ENCODE peak calls at places on chromosomes 13 and 19, in seven cellular contexts. B is suprapubic skin, E is vagina, K is GM23338, G is endothelial cell of umbilical vein, T is HL-60, A is H1. R is an unnamed sample.

GRCh38 chr19:1232652-1233360 is 5.0 kb downstream of the CBARP start:
- DNase-seq in B (no peak), E (no peak), K (no peak), G (peak; percentile 54), T (no peak), A (no peak), R (no peak)

GRCh38 chr19:17487240-17488121 is 17.2 kb downstream of the SLC27A1 start:
- DNase-seq in B (no peak), E (no peak), K (peak; percentile 53), G (no peak), T (no peak), A (no peak), R (no peak)

GRCh38 chr13:43127103-43127817 is 103.9 kb downstream of the DNAJC15 start:
- DNase-seq in B (no peak), E (no peak), K (peak; percentile 30), G (no peak), T (no peak), A (no peak), R (no peak)

GRCh38 chr19:17327654-17328516 is 6.8 kb downstream of the ANO8 start:
- DNase-seq in B (peak; percentile 80), E (no peak), K (peak; percentile 98), G (peak; percentile 52), T (no peak), A (no peak), R (peak; percentile 87)

GRCh38 chr19:14363203-14364097 is 17.8 kb upstream of the ADGRE5 start:
- DNase-seq in B (peak; percentile 72), E (no peak), K (peak; percentile 94), G (peak; percentile 38), T (peak; percentile 86), A (peak; percentile 53), R (no peak)

GRCh38 chr13:65892859-65893258 is 1337.3 kb downstream of the PCDH9 start:
- DNase-seq in B (no peak), E (no peak), K (no peak), G (peak; percentile 86), T (no peak), A (no peak), R (no peak)

GRCh38 chr19:17779281-17779930 is 15.5 kb upstream of the B3GNT3 start:
- DNase-seq in B (no peak), E (no peak), K (peak; percentile 98), G (no peak), T (peak; percentile 94), A (peak; percentile 68), R (no peak)

GRCh38 chr19:664913-665443 is 2.0 kb upstream of the RNF126 start:
- DNase-seq in B (peak; percentile 87), E (no peak), K (peak; percentile 96), G (peak; percentile 83), T (peak; percentile 51), A (peak; percentile 66), R (peak; percentile 78)

DNA sequence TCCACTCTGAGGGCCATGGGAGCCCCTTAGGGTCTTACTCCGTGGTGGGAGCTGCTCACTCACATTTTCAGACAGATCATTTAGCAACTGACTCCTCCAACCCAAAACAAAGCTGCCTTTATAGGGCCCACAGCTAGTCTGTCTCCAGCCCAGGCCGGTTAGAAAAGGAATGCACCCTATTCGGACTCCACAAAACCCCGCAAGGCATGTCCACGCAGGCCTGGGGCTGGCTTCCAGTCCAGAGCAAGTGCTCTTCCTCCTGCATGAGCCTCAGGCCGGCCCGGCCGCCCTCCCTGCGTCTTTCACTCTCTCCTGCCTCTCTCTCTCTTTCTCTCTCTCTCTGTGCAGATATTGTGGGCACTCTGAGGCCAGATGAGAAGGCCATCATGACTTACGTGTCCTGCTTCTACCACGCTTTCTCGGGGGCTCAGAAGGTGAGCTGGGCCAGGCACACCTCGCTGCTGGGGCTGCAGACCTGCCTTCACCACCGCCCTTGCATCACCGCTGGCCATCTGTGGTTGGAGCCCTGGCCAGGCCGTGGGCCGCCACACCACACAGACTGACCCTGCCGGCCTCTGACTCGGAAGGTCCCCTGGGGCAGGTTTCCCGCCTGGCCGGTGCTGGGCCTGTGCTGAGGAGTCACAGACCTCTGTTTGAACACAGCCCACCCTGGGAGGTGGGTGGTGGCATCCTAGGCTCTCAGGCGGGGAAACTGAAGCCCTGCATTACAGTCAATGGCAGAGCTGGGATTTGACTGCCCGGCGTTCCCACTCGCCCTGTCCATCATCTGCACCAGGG is 33.1 kb downstream of the CAPN12 start:
- DNase-seq in B (no peak), E (no peak), K (no peak), G (no peak), T (no peak), A (no peak), R (no peak)
- TF ChIP-seq POLR2AphosphoS5 in B (no peak), E (peak; percentile 31), K (no peak), G (no peak), T (no peak), A (no peak), R (no peak)

GRCh38 chr19:30431591-30431990 is 59.4 kb downstream of the ZNF536 start:
- DNase-seq in B (no peak), E (no peak), K (no peak), G (no peak), T (no peak), A (no peak), R (no peak)

GRCh38 chr19:30428856-30429255 is 56.7 kb downstream of the ZNF536 start:
- DNase-seq in B (no peak), E (no peak), K (no peak), G (no peak), T (no peak), A (no peak), R (no peak)

GRCh38 chr19:30428281-30428680 is 56.1 kb downstream of the ZNF536 start:
- DNase-seq in B (no peak), E (no peak), K (no peak), G (no peak), T (no peak), A (no peak), R (no peak)

GRCh38 chr19:30426864-30427263 is 54.7 kb downstream of the ZNF536 start:
- DNase-seq in B (no peak), E (no peak), K (no peak), G (no peak), T (no peak), A (no peak), R (no peak)

DNA sequence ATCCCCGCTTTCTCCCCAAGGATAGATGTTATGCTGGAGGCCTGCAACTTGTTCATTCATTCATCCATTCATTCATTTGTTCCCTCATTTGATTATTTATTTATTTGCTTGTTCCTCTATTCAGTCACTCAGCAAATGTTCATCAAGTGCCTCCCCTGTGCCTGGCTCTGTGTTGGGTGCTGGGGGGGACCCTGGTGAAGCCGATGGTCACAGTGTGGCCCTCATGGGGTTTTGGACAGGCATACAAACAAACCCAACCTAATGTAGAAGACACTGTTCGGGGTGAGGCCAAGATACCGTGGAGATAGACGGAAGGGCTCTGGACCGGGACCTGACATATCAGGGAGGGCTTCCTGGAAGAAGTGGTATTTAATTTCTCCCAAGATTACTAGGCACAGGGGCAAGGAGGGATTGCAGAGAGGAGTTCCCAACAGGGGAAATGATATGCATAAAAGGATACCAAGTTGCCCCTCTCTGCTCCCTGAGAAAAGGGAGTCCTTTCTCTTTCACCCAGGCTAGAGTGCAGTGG is 58.1 kb downstream of the ZNF536 start:
- DNase-seq in B (no peak), E (no peak), K (no peak), G (no peak), T (no peak), A (no peak), R (no peak)
- TF ChIP-seq POLR2AphosphoS5 in B (no peak), E (no peak), K (no peak), G (no peak), T (no peak), A (no peak), R (no peak)

GRCh38 chr19:39329948-39330347 is 5.9 kb downstream of the GMFG start:
- DNase-seq in B (no peak), E (no peak), K (no peak), G (no peak), T (no peak), A (no peak), R (no peak)

GRCh38 chr19:39324242-39324842 is 3.7 kb upstream of the LRFN1 start:
- DNase-seq in B (no peak), E (no peak), K (no peak), G (no peak), T (no peak), A (no peak), R (no peak)

GRCh38 chr19:39327318-39327717 is 6.7 kb upstream of the LRFN1 start:
- DNase-seq in B (no peak), E (no peak), K (peak; percentile 56), G (no peak), T (no peak), A (no peak), R (no peak)

GRCh38 chr19:39325778-39326680 is 5.4 kb upstream of the LRFN1 start:
- DNase-seq in B (no peak), E (no peak), K (peak; percentile 76), G (no peak), T (no peak), A (no peak), R (no peak)

DNA sequence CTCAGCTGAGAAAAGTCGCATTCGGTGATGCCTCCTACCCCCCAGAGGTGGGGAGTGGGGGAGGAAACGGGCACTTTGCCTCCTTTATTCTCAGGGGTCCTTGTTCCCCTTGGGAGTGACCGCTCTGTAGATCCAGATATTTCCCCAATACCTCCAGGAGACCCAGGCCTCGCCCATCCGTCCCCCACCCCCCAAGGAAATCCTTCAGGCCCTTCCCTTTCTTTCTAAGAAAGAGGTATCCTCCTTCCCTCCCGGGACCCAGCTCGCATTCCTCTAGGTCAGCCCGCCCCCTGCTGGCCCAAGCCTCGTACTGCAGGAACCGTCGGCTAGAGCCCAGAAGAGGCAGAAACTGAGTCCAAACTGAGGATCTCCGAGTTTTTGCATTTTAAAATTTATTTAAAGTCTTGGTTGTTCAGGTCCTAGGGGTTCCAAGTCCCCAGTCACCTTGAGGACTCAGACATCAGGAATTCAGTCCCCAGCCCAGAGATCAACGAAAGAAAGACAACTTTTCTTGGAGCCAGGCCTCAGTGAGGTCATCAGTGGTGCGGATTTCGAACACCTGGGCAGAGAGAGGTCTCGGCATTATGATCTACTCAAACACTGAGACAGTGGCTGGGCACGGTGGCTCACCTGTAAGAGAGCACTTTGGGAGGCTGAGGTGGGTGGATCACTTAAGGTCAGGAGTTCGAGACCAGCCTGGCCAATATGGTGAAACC is 7.5 kb upstream of the LRFN1 start:
- DNase-seq in B (peak; percentile 90), E (no peak), K (peak; percentile 94), G (peak; percentile 62), T (peak; percentile 39), A (no peak), R (peak; percentile 90)
- TF ChIP-seq POLR2AphosphoS5 in B (no peak), E (no peak), K (no peak), G (no peak), T (no peak), A (no peak), R (peak; percentile 23)

GRCh38 chr13:113863511-113864302 is at the start of gene GAS6:
- DNase-seq in B (peak; percentile 76), E (no peak), K (peak; percentile 48), G (peak; percentile 53), T (no peak), A (no peak), R (peak; percentile 58)

GRCh38 chr13:113862191-113862765 is 1.6 kb downstream of the GAS6 start:
- DNase-seq in B (peak; percentile 61), E (no peak), K (no peak), G (no peak), T (no peak), A (no peak), R (peak; percentile 46)

GRCh38 chr13:113864303-113864890 is 521 bp upstream of the GAS6 start:
- DNase-seq in B (peak; percentile 51), E (no peak), K (no peak), G (peak; percentile 20), T (no peak), A (no peak), R (peak; percentile 19)

GRCh38 chr13:113861433-113862030 is 2.3 kb downstream of the GAS6 start:
- DNase-seq in B (peak; percentile 65), E (no peak), K (no peak), G (no peak), T (no peak), A (no peak), R (peak; percentile 48)

DNA sequence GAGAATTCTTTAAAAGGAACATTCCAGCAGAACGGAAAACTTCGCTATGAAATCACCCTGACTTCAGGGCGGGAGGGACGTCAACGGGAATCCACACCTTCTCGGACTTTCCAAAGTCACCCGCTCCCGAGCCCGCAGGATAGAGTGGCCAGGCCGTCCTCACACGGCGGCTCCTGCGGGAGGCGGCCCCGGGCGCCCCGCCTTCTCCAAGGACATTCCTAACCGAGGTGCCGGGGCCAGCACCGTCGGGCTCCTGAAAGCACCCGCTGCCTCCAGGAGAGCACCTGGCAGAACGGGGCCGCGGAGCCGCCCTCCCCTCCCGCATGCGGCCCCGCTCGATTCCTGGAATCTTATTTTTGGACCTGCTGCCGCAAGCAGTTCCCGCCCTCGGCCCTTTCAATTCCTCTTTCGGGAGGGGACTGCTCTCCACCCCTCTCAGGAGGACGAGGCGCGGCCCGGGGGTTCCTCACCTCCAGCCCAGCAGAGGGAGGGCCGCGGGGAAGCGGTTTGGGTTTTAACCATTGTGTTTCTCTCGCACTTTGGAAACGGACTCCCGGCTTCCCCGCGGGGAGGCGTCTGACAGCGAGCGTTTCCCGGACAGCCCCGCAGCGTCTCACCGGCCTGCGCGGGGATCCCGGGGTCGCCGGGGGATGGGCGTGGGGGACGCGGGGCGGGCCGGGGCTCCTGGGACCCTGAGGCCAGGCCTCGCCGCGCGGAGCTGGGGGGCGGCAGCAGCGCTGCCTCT is 938 bp downstream of the GAS6 start:
- DNase-seq in B (peak; percentile 72), E (no peak), K (peak; percentile 78), G (peak; percentile 30), T (peak; percentile 15), A (no peak), R (peak; percentile 63)
- TF ChIP-seq POLR2AphosphoS5 in B (no peak), E (peak; percentile 65), K (no peak), G (no peak), T (no peak), A (no peak), R (peak; percentile 46)

R was measured in breast epithelium.